ENCODE peak calls at places on chromosomes 5 and 9, in eight cellular contexts. N is K562, G is GM23338, T is Panc1, V is stomach, P is HepG2, Y is HCT116, K is SK-N-SH. A is an unnamed sample. For H3K4me1, the result is how much of the 10 kb centered on the place peaks cover.

GRCh38 chr5:35003018-35003957 is 44.5 kb downstream of the AGXT2 start:
- DNase-seq in N (peak), G (peak), T (peak), V (peak), P (peak), Y (peak), K (peak), A (peak)

GRCh38 chr9:111828193-111828592 is 33.5 kb upstream of the SHOC1 start:
- DNase-seq in N (no peak), G (no peak), T (no peak), V (no peak), P (no peak), Y (no peak), K (no peak), A (no peak)

GRCh38 chr5:59209758-59210359 is 627.0 kb downstream of the RAB3C start:
- DNase-seq in N (no peak), G (no peak), T (no peak), V (no peak), P (no peak), Y (no peak), K (peak), A (no peak)

GRCh38 chr9:118578467-118578866 is 790.8 kb downstream of the BRINP1 start:
- DNase-seq in N (no peak), G (no peak), T (no peak), V (no peak), P (no peak), Y (no peak), K (no peak), A (no peak)

GRCh38 chr5:1054799-1055775 is 46.5 kb downstream of the NKD2 start:
- DNase-seq in N (no peak), G (peak), T (no peak), V (no peak), P (no peak), Y (no peak), K (peak), A (no peak)

GRCh38 chr5:143177263-143177994 is 226.1 kb downstream of the NR3C1 start:
- DNase-seq in N (no peak), G (no peak), T (peak), V (peak), P (no peak), Y (no peak), K (no peak), A (no peak)

GRCh38 chr5:143733635-143734341 is 78.2 kb upstream of the HMHB1 start:
- DNase-seq in N (no peak), G (peak), T (no peak), V (no peak), P (no peak), Y (no peak), K (no peak), A (no peak)

GRCh38 chr9:38018964-38019602 is 49.9 kb downstream of the SHB start:
- DNase-seq in N (no peak), G (no peak), T (no peak), V (peak), P (peak), Y (no peak), K (no peak), A (no peak)

GRCh38 chr9:123033864-123034598 is 564 bp downstream of the GPR21 start:
- DNase-seq in N (no peak), G (no peak), T (no peak), V (no peak), P (no peak), Y (no peak), K (no peak), A (no peak)

GRCh38 chr9:77752566-77752965 is 104.4 kb upstream of the GNA14 start:
- DNase-seq in N (no peak), G (no peak), T (no peak), V (no peak), P (no peak), Y (no peak), K (no peak), A (no peak)

GRCh38 chr9:93114984-93115335 is 18.9 kb downstream of the CARD19 start:
- DNase-seq in N (no peak), G (no peak), T (no peak), V (no peak), P (no peak), Y (no peak), K (no peak), A (no peak)

GRCh38 chr5:170302729-170303501 is 5.3 kb upstream of the LCP2 start:
- DNase-seq in N (peak), G (no peak), T (no peak), V (no peak), P (no peak), Y (no peak), K (no peak), A (no peak)

GRCh38 chr5:867300-867699 is 16.5 kb upstream of the ZDHHC11 start:
- DNase-seq in N (peak), G (peak), T (no peak), V (no peak), P (no peak), Y (no peak), K (no peak), A (no peak)

GRCh38 chr9:136538599-136539426 is 7.0 kb downstream of the NOTCH1 start:
- DNase-seq in N (no peak), G (no peak), T (no peak), V (no peak), P (no peak), Y (no peak), K (no peak), A (peak)

GRCh38 chr9:94987731-94988130 is 261.2 kb downstream of the AOPEP start:
- DNase-seq in N (no peak), G (no peak), T (no peak), V (no peak), P (no peak), Y (no peak), K (no peak), A (no peak)

GRCh38 chr5:53397141-53397794 is 83.2 kb upstream of the FST start:
- DNase-seq in N (no peak), G (no peak), T (no peak), V (no peak), P (no peak), Y (no peak), K (no peak), A (no peak)

GRCh38 chr9:38339087-38339486 is 53.4 kb upstream of the ALDH1B1 start:
- DNase-seq in N (no peak), G (no peak), T (no peak), V (no peak), P (no peak), Y (no peak), K (no peak), A (no peak)

GRCh38 chr5:102857090-102857818 is 102.1 kb downstream of the PAM start:
- DNase-seq in N (no peak), G (no peak), T (no peak), V (no peak), P (no peak), Y (no peak), K (no peak), A (peak)

GRCh38 chr5:74529101-74529500 is 111.4 kb downstream of the ENC1 start:
- DNase-seq in N (no peak), G (no peak), T (no peak), V (no peak), P (no peak), Y (no peak), K (no peak), A (no peak)

GRCh38 chr5:74212336-74212735 is 428.2 kb downstream of the ENC1 start:
- DNase-seq in N (peak), G (peak), T (no peak), V (no peak), P (peak), Y (peak), K (no peak), A (peak)

GRCh38 chr9:132834343-132834742 is 43.7 kb downstream of the AK8 start:
- DNase-seq in N (no peak), G (no peak), T (no peak), V (no peak), P (no peak), Y (no peak), K (no peak), A (no peak)

GRCh38 chr9:23582836-23583235 is 243.2 kb downstream of the ELAVL2 start:
- DNase-seq in N (no peak), G (no peak), T (no peak), V (no peak), P (no peak), Y (no peak), K (no peak), A (no peak)

GRCh38 chr5:177416334-177416733 is 7.0 kb upstream of the F12 start:
- DNase-seq in N (no peak), G (no peak), T (no peak), V (no peak), P (no peak), Y (no peak), K (no peak), A (peak)

GRCh38 chr5:98428806-98429205 is 344.7 kb upstream of the RGMB start:
- DNase-seq in N (no peak), G (no peak), T (no peak), V (peak), P (no peak), Y (no peak), K (no peak), A (peak)

DNA sequence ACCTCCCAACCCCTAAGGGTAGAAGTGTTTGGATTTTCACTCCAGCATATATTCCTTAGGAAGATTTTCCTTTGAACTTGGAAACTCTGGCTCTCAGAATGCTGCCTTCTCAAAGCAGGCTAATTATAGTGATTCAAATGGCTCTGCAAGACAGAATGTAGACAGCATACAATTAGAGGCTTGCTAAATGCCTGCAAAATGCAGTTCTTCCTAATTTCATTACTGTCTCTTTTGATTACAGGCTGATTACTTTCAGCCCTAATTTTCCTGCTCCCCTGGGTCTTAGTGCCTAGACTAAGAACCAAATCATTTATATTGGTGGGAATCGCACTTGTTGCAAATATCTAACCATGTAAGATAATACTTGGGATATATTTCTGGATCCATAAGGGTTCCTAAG is 50.8 kb downstream of the ANKDD1B start:
- DNase-seq in N (no peak), G (no peak), T (no peak), V (no peak), P (no peak), Y (no peak), K (no peak), A (no peak)
- H3K4me1 ChIP-seq in N (under half), G (under half), T (under half), V (under half), P (under half), Y (under half), K (under half), A (under half)

GRCh38 chr5:32115985-32116384 is 58.1 kb downstream of the GOLPH3 start:
- DNase-seq in N (no peak), G (peak), T (no peak), V (no peak), P (no peak), Y (no peak), K (no peak), A (no peak)
- TF ChIP-seq CTCF in N (no peak), G (peak), T (no peak), V (no peak), P (no peak), Y (no peak), K (no peak), A (no peak)

DNA sequence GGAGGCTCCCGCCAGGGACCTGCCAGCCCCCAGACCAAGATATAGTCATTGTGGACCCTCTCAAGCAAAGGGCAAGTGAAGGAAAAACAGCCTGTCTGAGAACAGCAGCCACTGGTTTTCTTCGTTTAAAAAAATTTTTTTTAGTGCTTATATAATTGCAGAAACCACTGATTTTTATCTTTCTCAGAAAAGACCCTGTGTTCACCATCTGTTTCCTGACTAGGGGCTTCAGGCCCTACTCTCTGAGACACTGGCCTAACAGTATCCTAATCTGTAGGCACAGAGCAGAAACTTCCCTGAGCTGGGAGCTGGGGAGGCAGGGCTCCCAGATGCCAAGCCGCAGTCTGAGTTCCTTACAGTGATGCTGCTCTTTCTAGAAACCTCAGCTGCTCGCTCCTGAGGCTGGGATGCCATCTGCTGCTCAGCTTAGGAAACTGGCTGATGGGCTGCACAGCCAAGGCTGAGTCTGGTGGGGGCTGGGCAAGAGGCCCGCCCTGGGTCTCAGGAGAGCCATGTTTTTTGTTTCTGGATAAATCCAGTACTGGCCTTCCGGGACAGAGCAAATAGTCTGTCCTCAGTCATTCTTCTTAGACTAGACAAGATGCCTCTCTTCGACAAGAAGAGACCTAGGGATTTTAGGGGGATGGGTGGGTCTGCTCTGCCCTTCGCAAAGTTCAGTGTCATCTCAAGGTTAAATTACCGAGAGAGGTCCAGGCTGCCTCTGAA is 31.0 kb upstream of the MATR3 start:
- DNase-seq in N (peak), G (peak), T (peak), V (peak), P (peak), Y (peak), K (peak), A (peak)
- TF ChIP-seq POLR2AphosphoS5 in N (no peak), G (no peak), T (no peak), V (peak), P (no peak), Y (no peak), K (no peak), A (peak)

DNA sequence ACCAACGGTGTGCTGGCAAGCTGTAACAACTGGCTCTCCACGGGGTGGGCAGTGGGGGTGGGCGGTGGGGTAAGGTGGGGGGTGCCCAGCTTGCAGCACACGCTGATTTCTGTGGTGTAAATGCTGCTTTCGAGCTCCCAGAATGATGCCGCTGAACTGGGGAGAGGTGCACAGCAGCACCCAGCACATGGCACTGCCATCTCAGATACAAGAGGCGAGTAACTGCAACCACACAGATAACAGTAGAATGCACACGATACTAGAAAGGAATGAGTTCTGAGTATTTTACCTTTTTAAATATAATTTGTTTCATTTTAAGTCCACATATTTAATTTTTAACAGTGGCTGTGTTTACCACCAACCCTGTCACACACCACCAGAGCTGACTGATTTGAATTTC is 87.9 kb downstream of the SEMA4D start:
- DNase-seq in N (no peak), G (no peak), T (no peak), V (no peak), P (no peak), Y (no peak), K (no peak), A (no peak)
- H3K4me1 ChIP-seq in N (under half), G (under half), T (under half), V (under half), P (under half), Y (under half), K (half or more), A (under half)

DNA sequence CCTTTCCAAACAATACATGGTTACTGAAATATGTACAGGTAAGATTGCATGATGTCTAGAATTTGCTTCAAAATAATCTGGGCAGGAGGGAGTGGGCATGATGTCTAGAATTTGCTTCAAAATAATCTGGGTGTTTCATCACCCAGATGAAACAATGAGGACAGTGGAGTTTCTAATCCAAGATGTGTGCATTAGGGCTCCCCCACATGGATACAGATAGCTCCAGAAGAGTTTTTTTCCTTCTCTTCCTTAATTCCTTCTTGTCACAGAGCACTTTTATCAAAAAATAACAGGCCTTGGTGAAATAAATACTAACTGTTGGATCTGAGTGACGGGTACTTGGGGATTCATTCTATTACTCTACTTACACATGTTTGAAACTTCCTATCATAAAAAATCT is 14.9 kb downstream of the ATOX1 start:
- DNase-seq in N (no peak), G (no peak), T (no peak), V (no peak), P (no peak), Y (no peak), K (no peak), A (no peak)
- TF ChIP-seq CTCF in N (no peak), G (no peak), T (no peak), V (no peak), P (no peak), Y (no peak), K (no peak), A (no peak)

DNA sequence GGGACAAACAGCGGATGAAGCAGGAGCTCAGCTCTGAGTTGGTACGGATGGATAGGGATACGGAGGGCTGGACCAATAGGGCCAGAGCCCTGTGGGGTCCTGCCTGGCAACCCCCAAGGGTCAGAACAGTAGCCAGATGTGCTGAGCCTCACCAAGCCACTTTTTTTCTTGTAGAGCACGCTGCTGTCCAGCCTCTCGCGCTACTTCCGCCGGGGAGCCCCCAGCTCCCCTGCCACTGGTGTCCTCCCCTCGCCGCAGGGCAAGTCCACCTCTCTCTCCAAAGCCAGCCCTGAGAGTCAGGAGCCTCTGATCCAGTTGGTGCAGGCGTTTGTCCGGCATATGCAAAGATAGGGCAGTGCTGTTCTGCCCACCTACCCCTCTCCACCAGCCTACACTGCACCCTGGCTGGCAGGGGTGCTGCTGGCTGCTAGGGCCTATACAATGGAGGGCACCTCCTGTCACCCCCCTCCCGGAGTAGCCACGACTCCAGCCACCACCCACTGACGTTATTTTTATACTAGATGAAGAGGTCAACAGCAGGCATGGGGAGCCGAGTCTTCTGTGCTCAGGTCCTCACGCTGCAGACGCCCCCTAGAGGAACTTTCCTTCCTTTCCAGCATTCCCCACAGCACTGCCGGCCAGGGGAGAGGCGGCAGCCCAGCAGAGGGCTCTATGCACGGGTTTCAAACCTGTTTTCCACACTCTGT is 21.6 kb downstream of the SH3GLB2 start:
- DNase-seq in N (peak), G (peak), T (no peak), V (peak), P (peak), Y (peak), K (peak), A (peak)
- TF ChIP-seq POLR2AphosphoS5 in N (peak), G (peak), T (peak), V (peak), P (peak), Y (peak), K (no peak), A (no peak)

GRCh38 chr9:76463211-76463610 is 4.2 kb downstream of the GCNT1 start:
- DNase-seq in N (no peak), G (no peak), T (no peak), V (no peak), P (no peak), Y (no peak), K (no peak), A (no peak)

GRCh38 chr9:76453785-76454184 is 5.2 kb upstream of the GCNT1 start:
- DNase-seq in N (no peak), G (no peak), T (no peak), V (no peak), P (no peak), Y (no peak), K (no peak), A (no peak)

GRCh38 chr9:76459691-76460635 is 981 bp downstream of the GCNT1 start:
- DNase-seq in N (peak), G (peak), T (no peak), V (peak), P (peak), Y (peak), K (peak), A (peak)

GRCh38 chr9:76456202-76456926 is 2.6 kb upstream of the GCNT1 start:
- DNase-seq in N (peak), G (peak), T (no peak), V (peak), P (peak), Y (no peak), K (no peak), A (peak)

GRCh38 chr9:76458903-76459690 is at the start of gene GCNT1:
- DNase-seq in N (peak), G (peak), T (no peak), V (peak), P (peak), Y (peak), K (peak), A (peak)
- H3K4me1 ChIP-seq in N (under half), G (under half), T (under half), V (under half), P (under half), Y (under half), K (under half), A (under half)

GRCh38 chr5:128988476-128988875 is 23.2 kb downstream of the SLC27A6 start:
- DNase-seq in N (no peak), G (no peak), T (no peak), V (no peak), P (no peak), Y (no peak), K (no peak), A (no peak)
- TF ChIP-seq CTCF in N (no peak), G (no peak), T (no peak), V (no peak), P (no peak), Y (no peak), K (no peak), A (no peak)